ENCODE peak calls at places on chromosomes 12 and 14, in five cellular contexts. J is HepG2, G is H1, I is GM12878, O is K562. R is an unnamed sample.

GRCh38 chr12:50103767-50104321 is at the start of gene GPD1:
- DNase-seq in G (no peak), O (peak; percentile 84), I (no peak), J (peak; percentile 67), R (peak; percentile 48)

GRCh38 chr12:68894276-68894855 is 38.6 kb downstream of the CPM start:
- DNase-seq in I (no peak), O (no peak), J (no peak), G (no peak), R (no peak)

GRCh38 chr12:69583203-69583602 is 2.1 kb upstream of the CCT2 start:
- DNase-seq in O (peak; percentile 28), I (no peak), J (peak; percentile 24), G (peak; percentile 10), R (peak; percentile 44)

GRCh38 chr12:30847259-30847658 is 79.3 kb upstream of the TSPAN11 start:
- DNase-seq in G (no peak), O (peak; percentile 40), J (peak; percentile 66), I (peak; percentile 28), R (no peak)

GRCh38 chr14:91835920-91836843 is 31.2 kb downstream of the TC2N start:
- DNase-seq in G (peak; percentile 62), I (no peak), J (no peak), O (peak; percentile 89), R (peak; percentile 83)

GRCh38 chr14:68762944-68763831 is 29.7 kb downstream of the ZFP36L1 start:
- DNase-seq in J (peak; percentile 69), O (peak; percentile 94), G (no peak), I (no peak), R (peak; percentile 66)

GRCh38 chr14:44897844-44898151 is 63.9 kb downstream of the KLHL28 start:
- DNase-seq in G (no peak), I (no peak), J (no peak), O (no peak), R (no peak)

GRCh38 chr12:53052419-53053222 is 2.8 kb downstream of the TNS2 start:
- DNase-seq in O (no peak), G (no peak), I (no peak), J (no peak), R (no peak)

GRCh38 chr12:52307836-52308806 is 13.1 kb downstream of the KRT83 start:
- DNase-seq in J (no peak), I (no peak), O (peak; percentile 26), G (peak; percentile 23), R (peak; percentile 77)

GRCh38 chr12:12008232-12008850 is 62.4 kb upstream of the BCL2L14 start:
- DNase-seq in G (no peak), I (no peak), J (no peak), O (no peak), R (peak; percentile 52)
- TF ChIP-seq CREB1 in G (no peak), I (no peak), J (no peak), O (no peak), R (no peak)

GRCh38 chr12:21223930-21224329 is 92.9 kb downstream of the SLCO1B1 start:
- DNase-seq in G (no peak), J (no peak), O (no peak), I (no peak), R (no peak)
- TF ChIP-seq MAX in G (no peak), J (no peak), O (no peak), I (no peak), R (no peak)

DNA sequence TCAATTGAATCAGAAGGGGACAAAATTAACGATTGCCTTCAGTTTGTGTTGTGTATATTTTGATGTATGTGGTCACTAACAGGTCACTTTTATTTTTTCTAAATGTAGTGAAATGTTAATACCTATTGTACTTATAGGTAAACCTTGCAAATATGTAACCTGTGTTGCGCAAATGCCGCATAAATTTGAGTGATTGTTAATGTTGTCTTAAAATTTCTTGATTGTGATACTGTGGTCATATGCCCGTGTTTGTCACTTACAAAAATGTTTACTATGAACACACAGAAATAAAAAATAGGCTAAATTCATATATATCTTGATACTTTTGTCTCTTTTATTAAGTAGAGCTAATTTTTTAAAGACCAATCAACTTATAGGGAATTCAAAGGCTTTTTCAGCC is 2.8 kb downstream of the FOXG1 start:
- DNase-seq in J (no peak), G (no peak), I (no peak), O (no peak), R (no peak)
- TF ChIP-seq CREB1 in J (no peak), G (no peak), I (no peak), O (no peak), R (no peak)

GRCh38 chr12:21637985-21638891 is 19.4 kb downstream of the LDHB start:
- DNase-seq in I (no peak), O (no peak), J (no peak), G (no peak), R (no peak)
- TF ChIP-seq MAX in I (no peak), O (no peak), J (no peak), G (no peak), R (no peak)

DNA sequence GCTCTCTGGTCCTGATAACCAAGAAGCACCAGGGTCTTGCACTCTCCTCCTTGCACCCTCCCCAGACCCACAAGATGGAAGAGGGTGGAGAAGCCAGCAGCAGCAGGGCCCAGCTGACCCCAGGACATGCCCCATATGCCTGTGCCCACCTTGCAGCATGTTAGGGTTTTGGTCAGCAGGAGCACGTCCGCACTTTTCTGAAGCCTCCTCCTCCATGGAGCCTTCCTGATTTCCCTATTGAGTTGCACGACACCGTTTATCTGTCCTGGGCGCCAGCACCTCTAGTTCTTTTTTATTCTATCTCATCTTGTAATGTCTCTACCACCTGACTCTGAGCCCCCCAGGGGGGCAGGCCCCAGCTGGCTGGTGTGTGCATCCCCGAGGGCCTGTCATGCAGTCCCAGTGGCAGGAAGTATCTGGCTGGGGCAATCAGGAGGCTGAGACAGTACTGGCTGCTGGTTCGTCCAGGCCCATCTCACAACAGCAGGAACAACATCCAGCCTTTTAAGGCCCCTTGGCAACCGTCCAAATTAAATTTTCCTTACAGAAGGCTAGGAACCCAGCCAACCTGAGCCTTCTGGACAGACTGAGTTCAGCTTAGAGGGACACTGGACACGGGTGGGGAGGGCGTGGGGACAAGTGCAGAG is 39.6 kb downstream of the CCDC85C start:
- DNase-seq in I (no peak), O (no peak), G (no peak), J (peak; percentile 51), R (no peak)
- TF ChIP-seq CREB1 in I (no peak), O (no peak), G (no peak), J (no peak), R (no peak)

R was measured in WTC11.